ENCODE peak calls at places on chromosomes 1 and 21, in eight cellular contexts. One of them, this sample, is unnamed.
A peak's percentile ranks its signal among the peaks of the same experiment; 100 is the strongest.

GRCh38 chr1:109570414-109570813 is 22.0 kb downstream of the GNAI3 start:
- DNase-seq in GF-D8: no peak
- DNase-seq in GM23338: peak; percentile 59
- DNase-seq in activated gamma-delta T cell: no peak
- DNase-seq in EH: peak; percentile 23
- DNase-seq in endothelial cell: no peak
- DNase-seq in pancreas: no peak
- DNase-seq in left ventricle myocardium inferior: no peak
- DNase-seq in this sample: peak; percentile 41

GRCh38 chr1:111648826-111649225 is 29.2 kb downstream of the RAP1A start:
- DNase-seq in GM23338: no peak
- DNase-seq in pancreas: no peak
- DNase-seq in left ventricle myocardium inferior: peak; percentile 33
- DNase-seq in activated gamma-delta T cell: no peak
- DNase-seq in EH: no peak
- DNase-seq in endothelial cell: no peak
- DNase-seq in GF-D8: no peak
- DNase-seq in this sample: no peak

GRCh38 chr1:177798614-177799013 is 171.2 kb downstream of the SEC16B start:
- DNase-seq in pancreas: no peak
- DNase-seq in endothelial cell: no peak
- DNase-seq in activated gamma-delta T cell: no peak
- DNase-seq in EH: no peak
- DNase-seq in left ventricle myocardium inferior: no peak
- DNase-seq in GF-D8: no peak
- DNase-seq in GM23338: no peak
- DNase-seq in this sample: no peak

GRCh38 chr1:3672971-3673361 is 20.6 kb downstream of the TP73 start:
- DNase-seq in activated gamma-delta T cell: no peak
- DNase-seq in GM23338: no peak
- DNase-seq in pancreas: no peak
- DNase-seq in left ventricle myocardium inferior: peak; percentile 2
- DNase-seq in GF-D8: no peak
- DNase-seq in EH: no peak
- DNase-seq in endothelial cell: no peak
- DNase-seq in this sample: no peak

GRCh38 chr1:228753933-228754332 is 18.7 kb downstream of the RHOU start:
- DNase-seq in endothelial cell: no peak
- DNase-seq in GF-D8: no peak
- DNase-seq in pancreas: no peak
- DNase-seq in activated gamma-delta T cell: no peak
- DNase-seq in EH: no peak
- DNase-seq in GM23338: no peak
- DNase-seq in left ventricle myocardium inferior: no peak
- DNase-seq in this sample: no peak

GRCh38 chr1:198088360-198089071 is 68.3 kb upstream of the NEK7 start:
- DNase-seq in GF-D8: no peak
- DNase-seq in EH: peak; percentile 72
- DNase-seq in endothelial cell: no peak
- DNase-seq in GM23338: peak; percentile 65
- DNase-seq in activated gamma-delta T cell: no peak
- DNase-seq in pancreas: no peak
- DNase-seq in left ventricle myocardium inferior: no peak
- DNase-seq in this sample: peak; percentile 70

GRCh38 chr1:207186503-207186902 is 82.5 kb downstream of the C4BPA start:
- DNase-seq in EH: peak; percentile 30
- DNase-seq in activated gamma-delta T cell: no peak
- DNase-seq in GM23338: no peak
- DNase-seq in GF-D8: no peak
- DNase-seq in endothelial cell: no peak
- DNase-seq in left ventricle myocardium inferior: no peak
- DNase-seq in pancreas: no peak
- DNase-seq in this sample: peak; percentile 4

GRCh38 chr1:53108646-53109580 is 33.5 kb downstream of the SLC1A7 start:
- DNase-seq in endothelial cell: no peak
- DNase-seq in activated gamma-delta T cell: no peak
- DNase-seq in EH: peak; percentile 97
- DNase-seq in GM23338: no peak
- DNase-seq in left ventricle myocardium inferior: no peak
- DNase-seq in pancreas: no peak
- DNase-seq in GF-D8: no peak
- DNase-seq in this sample: peak; percentile 65

GRCh38 chr1:213531369-213532310 is 456.1 kb upstream of the PROX1 start:
- DNase-seq in endothelial cell: no peak
- DNase-seq in EH: no peak
- DNase-seq in GF-D8: no peak
- DNase-seq in GM23338: no peak
- DNase-seq in activated gamma-delta T cell: no peak
- DNase-seq in left ventricle myocardium inferior: no peak
- DNase-seq in pancreas: peak; percentile 28
- DNase-seq in this sample: no peak

GRCh38 chr1:52603301-52603675 is 1.1 kb downstream of the GPX7 start:
- DNase-seq in GM23338: no peak
- DNase-seq in left ventricle myocardium inferior: no peak
- DNase-seq in endothelial cell: no peak
- DNase-seq in pancreas: no peak
- DNase-seq in activated gamma-delta T cell: no peak
- DNase-seq in EH: no peak
- DNase-seq in GF-D8: no peak
- DNase-seq in this sample: no peak

GRCh38 chr1:119742193-119742592 is 26.5 kb downstream of the HMGCS2 start:
- DNase-seq in left ventricle myocardium inferior: peak; percentile 45
- DNase-seq in endothelial cell: no peak
- DNase-seq in GF-D8: no peak
- DNase-seq in pancreas: no peak
- DNase-seq in EH: peak; percentile 69
- DNase-seq in GM23338: no peak
- DNase-seq in activated gamma-delta T cell: no peak
- DNase-seq in this sample: peak; percentile 67

GRCh38 chr1:17594690-17595601 is 55.4 kb downstream of the ARHGEF10L start:
- DNase-seq in pancreas: no peak
- DNase-seq in endothelial cell: no peak
- DNase-seq in activated gamma-delta T cell: no peak
- DNase-seq in GM23338: no peak
- DNase-seq in GF-D8: peak; percentile 2
- DNase-seq in EH: peak; percentile 37
- DNase-seq in left ventricle myocardium inferior: no peak
- DNase-seq in this sample: peak; percentile 83

GRCh38 chr21:37871121-37871862 is 45.0 kb downstream of the KCNJ6 start:
- DNase-seq in left ventricle myocardium inferior: no peak
- DNase-seq in endothelial cell: no peak
- DNase-seq in activated gamma-delta T cell: no peak
- DNase-seq in GF-D8: no peak
- DNase-seq in GM23338: no peak
- DNase-seq in EH: peak; percentile 81
- DNase-seq in pancreas: no peak
- DNase-seq in this sample: peak; percentile 88

GRCh38 chr1:240356568-240356967 is 255.4 kb downstream of the GREM2 start:
- DNase-seq in endothelial cell: no peak
- DNase-seq in GM23338: no peak
- DNase-seq in left ventricle myocardium inferior: no peak
- DNase-seq in activated gamma-delta T cell: no peak
- DNase-seq in pancreas: no peak
- DNase-seq in GF-D8: no peak
- DNase-seq in EH: peak; percentile 38
- DNase-seq in this sample: peak; percentile 17

GRCh38 chr1:56477164-56478111 is 101.9 kb downstream of the PLPP3 start:
- DNase-seq in GM23338: peak; percentile 69
- DNase-seq in activated gamma-delta T cell: no peak
- DNase-seq in EH: peak; percentile 63
- DNase-seq in GF-D8: no peak
- DNase-seq in pancreas: peak; percentile 61
- DNase-seq in endothelial cell: peak; percentile 42
- DNase-seq in left ventricle myocardium inferior: peak; percentile 80
- DNase-seq in this sample: peak; percentile 59

GRCh38 chr1:44894591-44894990 is 51.5 kb upstream of the PTCH2 start:
- DNase-seq in endothelial cell: no peak
- DNase-seq in GM23338: no peak
- DNase-seq in left ventricle myocardium inferior: no peak
- DNase-seq in EH: peak; percentile 90
- DNase-seq in activated gamma-delta T cell: no peak
- DNase-seq in pancreas: no peak
- DNase-seq in GF-D8: no peak
- DNase-seq in this sample: peak; percentile 83

GRCh38 chr1:5686195-5686594 is 306.0 kb downstream of the NPHP4 start:
- DNase-seq in left ventricle myocardium inferior: no peak
- DNase-seq in GF-D8: no peak
- DNase-seq in GM23338: no peak
- DNase-seq in endothelial cell: no peak
- DNase-seq in activated gamma-delta T cell: no peak
- DNase-seq in EH: no peak
- DNase-seq in pancreas: no peak
- DNase-seq in this sample: no peak

GRCh38 chr1:109385417-109385816 is 12.3 kb downstream of the SORT1 start:
- DNase-seq in pancreas: no peak
- DNase-seq in activated gamma-delta T cell: no peak
- DNase-seq in left ventricle myocardium inferior: peak; percentile 32
- DNase-seq in endothelial cell: no peak
- DNase-seq in GM23338: no peak
- DNase-seq in EH: no peak
- DNase-seq in GF-D8: no peak
- DNase-seq in this sample: no peak

GRCh38 chr1:54254055-54254454 is 54.1 kb downstream of the MRPL37 start:
- DNase-seq in pancreas: no peak
- DNase-seq in left ventricle myocardium inferior: no peak
- DNase-seq in GF-D8: no peak
- DNase-seq in GM23338: no peak
- DNase-seq in activated gamma-delta T cell: no peak
- DNase-seq in endothelial cell: peak; percentile 31
- DNase-seq in EH: peak; percentile 25
- DNase-seq in this sample: peak; percentile 5

GRCh38 chr1:75999034-75999433 is 66.8 kb upstream of the ASB17 start:
- DNase-seq in endothelial cell: no peak
- DNase-seq in GF-D8: no peak
- DNase-seq in pancreas: no peak
- DNase-seq in left ventricle myocardium inferior: no peak
- DNase-seq in GM23338: no peak
- DNase-seq in EH: no peak
- DNase-seq in activated gamma-delta T cell: no peak
- DNase-seq in this sample: no peak

GRCh38 chr21:24693779-24694178 is 913.5 kb downstream of the MRPL39 start:
- DNase-seq in EH: no peak
- DNase-seq in pancreas: no peak
- DNase-seq in GM23338: no peak
- DNase-seq in GF-D8: no peak
- DNase-seq in activated gamma-delta T cell: no peak
- DNase-seq in endothelial cell: no peak
- DNase-seq in left ventricle myocardium inferior: no peak
- DNase-seq in this sample: no peak

GRCh38 chr1:181255270-181255929 is 166.9 kb downstream of the IER5 start:
- DNase-seq in left ventricle myocardium inferior: no peak
- DNase-seq in GF-D8: no peak
- DNase-seq in EH: peak; percentile 96
- DNase-seq in GM23338: no peak
- DNase-seq in pancreas: peak; percentile 53
- DNase-seq in endothelial cell: no peak
- DNase-seq in activated gamma-delta T cell: no peak
- DNase-seq in this sample: peak; percentile 99

GRCh38 chr1:99725996-99726395 is 40.4 kb downstream of the FRRS1 start:
- DNase-seq in left ventricle myocardium inferior: no peak
- DNase-seq in EH: no peak
- DNase-seq in activated gamma-delta T cell: no peak
- DNase-seq in pancreas: no peak
- DNase-seq in GM23338: no peak
- DNase-seq in endothelial cell: no peak
- DNase-seq in GF-D8: no peak
- DNase-seq in this sample: no peak

GRCh38 chr1:170734412-170735175 is 70.7 kb downstream of the PRRX1 start:
- DNase-seq in pancreas: no peak
- DNase-seq in EH: peak; percentile 81
- DNase-seq in GM23338: no peak
- DNase-seq in left ventricle myocardium inferior: no peak
- DNase-seq in GF-D8: no peak
- DNase-seq in activated gamma-delta T cell: no peak
- DNase-seq in endothelial cell: no peak
- DNase-seq in this sample: peak; percentile 62

GRCh38 chr1:86119214-86119764 is 37.3 kb downstream of the COL24A1 start:
- DNase-seq in EH: no peak
- DNase-seq in pancreas: no peak
- DNase-seq in GF-D8: no peak
- DNase-seq in activated gamma-delta T cell: no peak
- DNase-seq in GM23338: no peak
- DNase-seq in left ventricle myocardium inferior: no peak
- DNase-seq in endothelial cell: no peak
- DNase-seq in this sample: no peak

GRCh38 chr1:94230920-94231319 is 6.5 kb downstream of the ARHGAP29 start:
- DNase-seq in endothelial cell: no peak
- DNase-seq in EH: no peak
- DNase-seq in activated gamma-delta T cell: no peak
- DNase-seq in GM23338: no peak
- DNase-seq in pancreas: no peak
- DNase-seq in GF-D8: no peak
- DNase-seq in left ventricle myocardium inferior: no peak
- DNase-seq in this sample: no peak

GRCh38 chr1:225849905-225850304 is 32.3 kb downstream of the TMEM63A start:
- DNase-seq in GM23338: no peak
- DNase-seq in activated gamma-delta T cell: no peak
- DNase-seq in endothelial cell: no peak
- DNase-seq in GF-D8: no peak
- DNase-seq in left ventricle myocardium inferior: no peak
- DNase-seq in pancreas: no peak
- DNase-seq in EH: no peak
- DNase-seq in this sample: no peak

GRCh38 chr1:59570524-59570923 is 244.2 kb upstream of the HOOK1 start:
- DNase-seq in GM23338: no peak
- DNase-seq in endothelial cell: peak; percentile 14
- DNase-seq in GF-D8: peak; percentile 14
- DNase-seq in EH: no peak
- DNase-seq in activated gamma-delta T cell: no peak
- DNase-seq in pancreas: no peak
- DNase-seq in left ventricle myocardium inferior: no peak
- DNase-seq in this sample: no peak

GRCh38 chr1:67811816-67812215 is 21.5 kb downstream of the GNG12 start:
- DNase-seq in EH: peak; percentile 17
- DNase-seq in GM23338: no peak
- DNase-seq in pancreas: no peak
- DNase-seq in activated gamma-delta T cell: no peak
- DNase-seq in left ventricle myocardium inferior: no peak
- DNase-seq in endothelial cell: no peak
- DNase-seq in GF-D8: no peak
- DNase-seq in this sample: no peak

GRCh38 chr1:181151378-181152326 is 63.2 kb downstream of the IER5 start:
- DNase-seq in activated gamma-delta T cell: no peak
- DNase-seq in EH: peak; percentile 70
- DNase-seq in endothelial cell: no peak
- DNase-seq in left ventricle myocardium inferior: no peak
- DNase-seq in pancreas: no peak
- DNase-seq in GF-D8: peak; percentile 31
- DNase-seq in GM23338: no peak
- DNase-seq in this sample: peak; percentile 56